ENCODE peak calls at places on chromosomes 4 and X, in six cellular contexts. S is K562, R is HepG2, Z is H1, M is SK-N-SH, D is GM12878. Q is an unnamed sample.

GRCh38 chr4:163251204-163251603 is 81.2 kb downstream of the NPY1R start:
- DNase-seq in S (no peak), R (peak; percentile 4), Z (no peak), M (peak; percentile 8), D (no peak), Q (no peak)

GRCh38 chr4:123529278-123529568 is 132.6 kb downstream of the SPRY1 start:
- DNase-seq in S (no peak), R (no peak), Z (no peak), M (no peak), D (no peak), Q (no peak)

GRCh38 chr4:183960021-183960420 is 54.9 kb downstream of the STOX2 start:
- DNase-seq in S (peak; percentile 17), R (no peak), Z (no peak), M (peak; percentile 78), D (no peak), Q (no peak)

GRCh38 chr4:116531870-116532269 is 553.5 kb downstream of the TRAM1L1 start:
- DNase-seq in S (no peak), R (no peak), Z (no peak), M (no peak), D (no peak), Q (peak; percentile 55)

GRCh38 chr4:143256456-143256855 is 71.7 kb downstream of the USP38 start:
- DNase-seq in S (no peak), R (no peak), Z (no peak), M (no peak), D (no peak), Q (no peak)

GRCh38 chrX:120753413-120754251 is 122.0 kb downstream of the CT47B1 start:
- DNase-seq in S (no peak), R (no peak), Z (no peak), M (no peak), D (no peak), Q (no peak)

GRCh38 chrX:24372021-24372763 is 11.8 kb downstream of the SUPT20HL1 start:
- DNase-seq in S (no peak), R (no peak), Z (no peak), M (no peak), D (no peak), Q (no peak)

GRCh38 chrX:120732879-120733278 is 103.0 kb upstream of the C1GALT1C1 start:
- DNase-seq in S (no peak), R (no peak), Z (no peak), M (no peak), D (no peak), Q (no peak)

GRCh38 chr4:26058537-26058936 is 144.5 kb downstream of the SMIM20 start:
- DNase-seq in S (no peak), R (no peak), Z (no peak), M (peak; percentile 69), D (peak; percentile 32), Q (no peak)

GRCh38 chr4:56704074-56704473 is 23.0 kb upstream of the HOPX start:
- DNase-seq in S (no peak), R (no peak), Z (no peak), M (no peak), D (no peak), Q (no peak)

GRCh38 chrX:2967998-2968909 is 38.1 kb upstream of the ARSH start:
- DNase-seq in S (no peak), R (no peak), Z (no peak), M (no peak), D (no peak), Q (peak; percentile 12)

GRCh38 chr4:71069063-71069462 is 75.6 kb downstream of the DCK start:
- DNase-seq in S (no peak), R (no peak), Z (no peak), M (no peak), D (no peak), Q (no peak)

GRCh38 chr4:2799444-2799911 is 6.6 kb downstream of the SH3BP2 start:
- DNase-seq in S (no peak), R (no peak), Z (no peak), M (no peak), D (no peak), Q (peak; percentile 90)

GRCh38 chr4:25069014-25069413 is 38.3 kb upstream of the LGI2 start:
- DNase-seq in S (no peak), R (peak; percentile 77), Z (no peak), M (no peak), D (no peak), Q (no peak)

GRCh38 chr4:2135083-2135482 is 76.0 kb downstream of the NAT8L start:
- DNase-seq in S (no peak), R (no peak), Z (no peak), M (peak; percentile 49), D (no peak), Q (peak; percentile 77)

GRCh38 chrX:119067023-119067739 is 5.6 kb upstream of the CT47C1 start:
- DNase-seq in S (peak; percentile 53), R (peak; percentile 4), Z (no peak), M (peak; percentile 44), D (no peak), Q (no peak)

GRCh38 chrX:23631136-23631535 is 36.2 kb upstream of the PRDX4 start:
- DNase-seq in S (no peak), R (no peak), Z (no peak), M (no peak), D (no peak), Q (no peak)

GRCh38 chr4:185969657-185970056 is 99.3 kb upstream of the TLR3 start:
- DNase-seq in S (no peak), R (peak; percentile 20), Z (no peak), M (no peak), D (no peak), Q (no peak)

GRCh38 chrX:24646745-24647182 is 383 bp downstream of the PCYT1B start:
- DNase-seq in S (no peak), R (no peak), Z (peak; percentile 2), M (peak; percentile 10), D (no peak), Q (no peak)

GRCh38 chr4:151760713-151761661 is at the start of gene GATB:
- DNase-seq in S (peak; percentile 94), R (peak; percentile 97), Z (peak; percentile 94), M (peak; percentile 87), D (peak; percentile 92), Q (peak; percentile 84)

GRCh38 chrX:30060718-30061117 is 154.6 kb upstream of the MAGEB2 start:
- DNase-seq in S (no peak), R (no peak), Z (no peak), M (peak; percentile 3), D (no peak), Q (no peak)

GRCh38 chrX:47143894-47144625 is 442 bp downstream of the NDUFB11 start:
- DNase-seq in S (peak; percentile 79), R (no peak), Z (no peak), M (peak; percentile 72), D (peak; percentile 42), Q (peak; percentile 36)
- TF ChIP-seq GABPA in S (no peak), R (no peak), Z (no peak), M (no peak), D (no peak), Q (no peak)

GRCh38 chrX:11532291-11533075 is 133.2 kb downstream of the ARHGAP6 start:
- DNase-seq in S (peak; percentile 70), R (no peak), Z (no peak), M (no peak), D (no peak), Q (no peak)
- H3K4me3 ChIP-seq in S (no peak overlapping the region), R (no peak overlapping the region), Z (no peak overlapping the region), M (no peak overlapping the region), D (no peak overlapping the region), Q (no peak overlapping the region)

GRCh38 chrX:13538414-13538813 is 31.0 kb upstream of the EGFL6 start:
- DNase-seq in S (no peak), R (no peak), Z (no peak), M (no peak), D (no peak), Q (no peak)

GRCh38 chrX:13535371-13535770 is 34.0 kb upstream of the EGFL6 start:
- DNase-seq in S (no peak), R (no peak), Z (no peak), M (no peak), D (no peak), Q (no peak)

DNA sequence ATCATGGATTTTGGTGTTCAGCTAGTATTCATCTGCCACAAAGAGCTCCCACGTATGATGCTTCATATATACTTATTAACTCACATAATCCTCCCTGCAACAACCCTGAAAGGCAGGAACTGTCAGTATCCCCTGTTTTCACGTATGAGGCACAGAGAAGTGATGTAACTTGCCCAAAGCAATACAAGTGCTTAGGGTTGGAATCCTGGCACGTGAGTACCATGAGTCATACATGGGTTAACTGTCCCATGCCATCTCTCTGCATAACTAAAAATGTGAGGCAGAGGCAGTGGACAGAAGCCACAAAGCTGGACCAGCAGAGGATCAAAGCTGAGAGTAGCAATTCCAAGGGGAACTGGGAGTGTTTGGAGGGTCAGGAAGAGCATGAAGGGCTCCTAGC is 35.7 kb upstream of the EGFL6 start:
- DNase-seq in S (no peak), R (no peak), Z (no peak), M (no peak), D (no peak), Q (peak; percentile 19)
- TF ChIP-seq GABPA in S (no peak), R (no peak), Z (no peak), M (no peak), D (no peak), Q (no peak)

GRCh38 chrX:142233400-142233799 is 28.3 kb upstream of the MAGEC2 start:
- DNase-seq in S (no peak), R (no peak), Z (no peak), M (no peak), D (no peak), Q (no peak)
- H3K4me3 ChIP-seq in S (no peak overlapping the region), R (no peak overlapping the region), Z (no peak overlapping the region), M (no peak overlapping the region), D (no peak overlapping the region), Q (no peak overlapping the region)

DNA sequence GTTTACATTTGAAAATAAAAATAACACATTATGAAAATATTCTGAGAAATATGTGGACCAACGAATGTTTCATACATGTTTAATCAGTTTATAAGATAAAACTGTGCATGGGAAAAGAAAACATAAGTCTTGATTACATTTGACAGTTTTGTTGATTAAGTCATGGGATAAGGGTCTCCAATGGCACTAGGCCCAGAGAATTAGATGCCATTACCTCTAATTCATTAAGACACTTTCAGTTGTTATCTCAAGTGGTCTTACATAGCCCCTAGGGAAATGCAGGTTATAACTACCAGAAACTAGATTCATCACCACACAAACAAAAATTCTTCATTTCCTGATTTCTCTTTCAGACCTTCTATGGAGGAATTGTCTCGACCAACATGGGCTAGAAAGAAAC is 300.8 kb downstream of the PCDH7 start:
- DNase-seq in S (no peak), R (no peak), Z (no peak), M (peak; percentile 48), D (no peak), Q (no peak)
- TF ChIP-seq GABPA in S (no peak), R (no peak), Z (no peak), M (no peak), D (no peak), Q (no peak)

DNA sequence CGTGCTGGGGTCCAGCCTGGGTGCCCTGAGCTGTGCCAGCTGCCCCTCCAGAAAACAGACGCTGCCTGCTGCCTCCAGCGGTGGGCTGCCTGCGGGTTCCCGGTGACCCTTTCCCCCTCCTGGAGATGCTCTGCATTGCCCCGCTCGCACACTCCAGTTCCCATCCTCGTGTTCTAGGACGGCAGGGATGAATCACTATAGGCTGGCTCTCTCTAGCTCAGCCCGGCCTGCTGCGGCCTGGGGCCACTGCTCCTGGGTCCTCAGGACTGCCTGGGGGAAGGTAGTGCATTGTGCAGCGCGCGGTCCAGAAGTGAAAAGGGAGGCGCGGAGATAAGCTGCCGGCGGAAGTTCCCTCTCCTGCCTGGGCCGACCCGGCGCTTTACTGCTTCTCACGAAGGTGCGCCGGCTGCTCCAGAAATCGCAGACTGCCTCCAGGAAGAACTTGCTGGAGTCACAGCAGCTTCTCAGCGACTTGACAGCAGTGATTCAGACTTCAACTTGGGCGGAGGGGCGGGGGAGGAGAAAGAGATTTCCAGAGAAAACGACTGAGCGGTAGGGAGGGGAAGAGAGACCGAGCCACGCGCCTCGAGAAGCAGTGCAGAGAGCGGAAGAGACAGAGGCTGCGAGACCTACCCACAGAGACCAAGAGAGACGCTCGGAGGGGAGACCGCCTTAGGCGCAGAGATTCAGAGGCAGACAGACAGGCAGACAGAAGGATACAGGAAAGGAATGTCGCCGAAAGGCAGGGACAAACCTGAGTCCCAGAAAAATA is 6.7 kb upstream of the MSX1 start:
- DNase-seq in S (peak; percentile 31), R (no peak), Z (no peak), M (peak; percentile 79), D (no peak), Q (no peak)
- H3K4me3 ChIP-seq in S (peak overlapping the region; percentile 6), R (no peak overlapping the region), Z (peak overlapping the region; percentile 8), M (peak overlapping the region; percentile 13), D (peak overlapping the region; percentile 68), Q (peak overlapping the region; percentile 12)